ENCODE peak calls at places on chromosome 2, in five cellular contexts. E, C, M, X and O are unnamed samples.
A peak's percentile ranks its signal among the peaks of the same experiment; 100 is the strongest.

GRCh38 chr2:136809987-136810386 is 44.6 kb downstream of the THSD7B start:
- DNase-seq in E (no peak), X (peak; percentile 69), C (no peak), M (no peak), O (no peak)

GRCh38 chr2:46174559-46175170 is 122.5 kb upstream of the EPAS1 start:
- DNase-seq in X (no peak), M (no peak), C (no peak), E (no peak), O (no peak)

GRCh38 chr2:74559912-74560311 is 5.4 kb downstream of the DOK1 start:
- DNase-seq in C (no peak), M (no peak), E (no peak), X (no peak), O (no peak)

GRCh38 chr2:44642123-44642857 is 280.5 kb downstream of the CAMKMT start:
- DNase-seq in E (no peak), M (no peak), C (no peak), X (no peak), O (peak; percentile 10)

GRCh38 chr2:75729861-75730260 is 19.1 kb upstream of the GCFC2 start:
- DNase-seq in X (peak; percentile 44), M (peak; percentile 15), E (no peak), C (no peak), O (no peak)

GRCh38 chr2:132725134-132725533 is 55.1 kb upstream of the LYPD1 start:
- DNase-seq in C (no peak), M (no peak), E (no peak), X (no peak), O (no peak)

GRCh38 chr2:230915297-230915696 is 9.7 kb downstream of the GPR55 start:
- DNase-seq in M (no peak), C (no peak), X (no peak), E (no peak), O (no peak)

GRCh38 chr2:146467425-146467824 is 1377.4 kb upstream of the ACVR2A start:
- DNase-seq in E (no peak), M (no peak), C (no peak), X (no peak), O (no peak)

GRCh38 chr2:109351164-109351756 is 222.3 kb downstream of the SH3RF3 start:
- DNase-seq in M (no peak), C (no peak), E (no peak), X (no peak), O (no peak)

GRCh38 chr2:240624011-240624949 is 1.0 kb upstream of the GPR35 start:
- DNase-seq in E (no peak), M (no peak), C (no peak), X (no peak), O (no peak)

GRCh38 chr2:66578067-66578852 is 143.3 kb downstream of the MEIS1 start:
- DNase-seq in M (no peak), E (no peak), X (no peak), C (no peak), O (no peak)

GRCh38 chr2:240731327-240731626 is 39.6 kb downstream of the AQP12A start:
- DNase-seq in C (no peak), X (no peak), E (no peak), M (no peak), O (no peak)

GRCh38 chr2:42974697-42975357 is 182.4 kb upstream of the HAAO start:
- DNase-seq in X (peak; percentile 48), C (no peak), E (peak; percentile 46), M (peak; percentile 87), O (no peak)

GRCh38 chr2:71466301-71467179 is 13.2 kb downstream of the DYSF start:
- DNase-seq in M (peak; percentile 66), E (no peak), X (peak; percentile 52), C (no peak), O (no peak)

GRCh38 chr2:127085260-127085666 is 21.7 kb downstream of the BIN1 start:
- DNase-seq in M (no peak), E (no peak), X (no peak), C (no peak), O (no peak)

GRCh38 chr2:217593732-217594131 is 409.1 kb downstream of the TNS1 start:
- DNase-seq in C (no peak), E (no peak), X (no peak), M (no peak), O (no peak)

GRCh38 chr2:149877913-149878312 is 290.3 kb upstream of the MMADHC start:
- DNase-seq in E (no peak), X (no peak), C (no peak), M (no peak), O (no peak)

GRCh38 chr2:88857951-88858406 is 166.5 kb downstream of the RPIA start:
- DNase-seq in M (no peak), C (peak; percentile 22), E (no peak), X (peak; percentile 76), O (no peak)

GRCh38 chr2:45276914-45277313 is 267.7 kb upstream of the SIX2 start:
- DNase-seq in E (no peak), X (no peak), C (peak; percentile 18), M (no peak), O (no peak)

GRCh38 chr2:113237604-113238003 is 41.1 kb downstream of the PAX8 start:
- DNase-seq in C (no peak), E (no peak), M (no peak), X (no peak), O (no peak)

GRCh38 chr2:177667626-177668025 is 275.1 kb downstream of the AGPS start:
- DNase-seq in C (peak; percentile 12), X (no peak), M (no peak), E (no peak), O (no peak)

GRCh38 chr2:150090031-150090430 is 397.4 kb downstream of the RND3 start:
- DNase-seq in C (no peak), M (no peak), X (no peak), E (no peak), O (no peak)